ENCODE peak calls at places on chromosomes 3 and 15, in ten cellular contexts. One of them, this sample, is unnamed.

GRCh38 chr3:10170915-10171478 is 6.3 kb downstream of the IRAK2 start:
- DNase-seq in GM12878: no peak
- DNase-seq in astrocyte: peak
- DNase-seq in endodermal cell: no peak
- DNase-seq in brain microvascular endothelial cell: no peak
- DNase-seq in AG04450: no peak
- DNase-seq in hepatocyte: no peak
- DNase-seq in keratinocyte: no peak
- DNase-seq in stomach: no peak
- DNase-seq in HepG2: no peak
- DNase-seq in this sample: no peak

GRCh38 chr3:172321035-172321434 is 127.2 kb downstream of the GHSR start:
- DNase-seq in endodermal cell: no peak
- DNase-seq in keratinocyte: no peak
- DNase-seq in hepatocyte: no peak
- DNase-seq in GM12878: peak
- DNase-seq in astrocyte: peak
- DNase-seq in HepG2: peak
- DNase-seq in AG04450: no peak
- DNase-seq in brain microvascular endothelial cell: no peak
- DNase-seq in stomach: no peak
- DNase-seq in this sample: no peak

GRCh38 chr3:72265250-72265649 is 480.3 kb upstream of the PROK2 start:
- DNase-seq in stomach: no peak
- DNase-seq in GM12878: no peak
- DNase-seq in keratinocyte: no peak
- DNase-seq in astrocyte: no peak
- DNase-seq in HepG2: no peak
- DNase-seq in brain microvascular endothelial cell: no peak
- DNase-seq in hepatocyte: no peak
- DNase-seq in AG04450: no peak
- DNase-seq in endodermal cell: no peak
- DNase-seq in this sample: no peak

GRCh38 chr3:98680723-98681122 is 82.4 kb upstream of the ST3GAL6 start:
- DNase-seq in stomach: no peak
- DNase-seq in HepG2: no peak
- DNase-seq in keratinocyte: peak
- DNase-seq in brain microvascular endothelial cell: no peak
- DNase-seq in astrocyte: peak
- DNase-seq in hepatocyte: no peak
- DNase-seq in GM12878: no peak
- DNase-seq in AG04450: no peak
- DNase-seq in endodermal cell: no peak
- DNase-seq in this sample: no peak

GRCh38 chr15:101357333-101357732 is 62.3 kb upstream of the SNRPA1 start:
- DNase-seq in hepatocyte: peak
- DNase-seq in keratinocyte: no peak
- DNase-seq in HepG2: no peak
- DNase-seq in brain microvascular endothelial cell: no peak
- DNase-seq in astrocyte: no peak
- DNase-seq in endodermal cell: no peak
- DNase-seq in GM12878: no peak
- DNase-seq in stomach: peak
- DNase-seq in AG04450: no peak
- DNase-seq in this sample: no peak

GRCh38 chr3:185992801-185993467 is 55.1 kb upstream of the TRA2B start:
- DNase-seq in astrocyte: peak
- DNase-seq in stomach: no peak
- DNase-seq in endodermal cell: peak
- DNase-seq in brain microvascular endothelial cell: peak
- DNase-seq in GM12878: no peak
- DNase-seq in HepG2: no peak
- DNase-seq in keratinocyte: no peak
- DNase-seq in hepatocyte: no peak
- DNase-seq in AG04450: peak
- DNase-seq in this sample: no peak

GRCh38 chr3:131582438-131582837 is 79.7 kb upstream of the MRPL3 start:
- DNase-seq in stomach: no peak
- DNase-seq in astrocyte: no peak
- DNase-seq in AG04450: no peak
- DNase-seq in keratinocyte: no peak
- DNase-seq in endodermal cell: no peak
- DNase-seq in GM12878: no peak
- DNase-seq in hepatocyte: no peak
- DNase-seq in HepG2: no peak
- DNase-seq in brain microvascular endothelial cell: no peak
- DNase-seq in this sample: no peak

GRCh38 chr3:150495563-150496168 is 50.6 kb downstream of the SERP1 start:
- DNase-seq in HepG2: peak
- DNase-seq in brain microvascular endothelial cell: peak
- DNase-seq in GM12878: no peak
- DNase-seq in astrocyte: peak
- DNase-seq in endodermal cell: no peak
- DNase-seq in stomach: no peak
- DNase-seq in hepatocyte: peak
- DNase-seq in keratinocyte: no peak
- DNase-seq in AG04450: peak
- DNase-seq in this sample: peak

GRCh38 chr3:177610262-177610661 is 413.0 kb upstream of the TBL1XR1 start:
- DNase-seq in AG04450: no peak
- DNase-seq in GM12878: no peak
- DNase-seq in keratinocyte: no peak
- DNase-seq in hepatocyte: no peak
- DNase-seq in HepG2: no peak
- DNase-seq in endodermal cell: peak
- DNase-seq in astrocyte: no peak
- DNase-seq in stomach: no peak
- DNase-seq in brain microvascular endothelial cell: no peak
- DNase-seq in this sample: no peak

GRCh38 chr15:34065941-34066340 is 26.9 kb upstream of the AVEN start:
- DNase-seq in keratinocyte: peak
- DNase-seq in HepG2: no peak
- DNase-seq in hepatocyte: no peak
- DNase-seq in brain microvascular endothelial cell: no peak
- DNase-seq in stomach: no peak
- DNase-seq in astrocyte: no peak
- DNase-seq in GM12878: no peak
- DNase-seq in AG04450: no peak
- DNase-seq in endodermal cell: no peak
- DNase-seq in this sample: no peak

GRCh38 chr3:125916376-125916978 is 52.5 kb upstream of the ROPN1B start:
- DNase-seq in endodermal cell: peak
- DNase-seq in brain microvascular endothelial cell: no peak
- DNase-seq in keratinocyte: no peak
- DNase-seq in GM12878: peak
- DNase-seq in HepG2: peak
- DNase-seq in stomach: peak
- DNase-seq in hepatocyte: peak
- DNase-seq in astrocyte: peak
- DNase-seq in AG04450: peak
- DNase-seq in this sample: peak

GRCh38 chr3:133439563-133439962 is 39.7 kb downstream of the BFSP2 start:
- DNase-seq in keratinocyte: no peak
- DNase-seq in AG04450: no peak
- DNase-seq in astrocyte: no peak
- DNase-seq in endodermal cell: no peak
- DNase-seq in brain microvascular endothelial cell: no peak
- DNase-seq in HepG2: no peak
- DNase-seq in stomach: no peak
- DNase-seq in GM12878: no peak
- DNase-seq in hepatocyte: no peak
- DNase-seq in this sample: no peak

GRCh38 chr3:194906229-194906629 is 220.5 kb downstream of the FAM43A start:
- DNase-seq in GM12878: no peak
- DNase-seq in endodermal cell: no peak
- DNase-seq in brain microvascular endothelial cell: no peak
- DNase-seq in AG04450: peak
- DNase-seq in keratinocyte: no peak
- DNase-seq in hepatocyte: no peak
- DNase-seq in astrocyte: peak
- DNase-seq in stomach: no peak
- DNase-seq in HepG2: peak
- DNase-seq in this sample: no peak

GRCh38 chr3:124627501-124627908 is 102.7 kb upstream of the UMPS start:
- DNase-seq in keratinocyte: no peak
- DNase-seq in GM12878: no peak
- DNase-seq in brain microvascular endothelial cell: peak
- DNase-seq in endodermal cell: no peak
- DNase-seq in HepG2: no peak
- DNase-seq in AG04450: no peak
- DNase-seq in astrocyte: peak
- DNase-seq in stomach: peak
- DNase-seq in hepatocyte: peak
- DNase-seq in this sample: no peak
- H3K27ac ChIP-seq in keratinocyte: no peak
- H3K27ac ChIP-seq in GM12878: no peak
- H3K27ac ChIP-seq in brain microvascular endothelial cell: no peak
- H3K27ac ChIP-seq in endodermal cell: no peak
- H3K27ac ChIP-seq in HepG2: no peak
- H3K27ac ChIP-seq in AG04450: no peak
- H3K27ac ChIP-seq in astrocyte: no peak
- H3K27ac ChIP-seq in stomach: peak
- H3K27ac ChIP-seq in hepatocyte: peak
- H3K27ac ChIP-seq in this sample: no peak

DNA sequence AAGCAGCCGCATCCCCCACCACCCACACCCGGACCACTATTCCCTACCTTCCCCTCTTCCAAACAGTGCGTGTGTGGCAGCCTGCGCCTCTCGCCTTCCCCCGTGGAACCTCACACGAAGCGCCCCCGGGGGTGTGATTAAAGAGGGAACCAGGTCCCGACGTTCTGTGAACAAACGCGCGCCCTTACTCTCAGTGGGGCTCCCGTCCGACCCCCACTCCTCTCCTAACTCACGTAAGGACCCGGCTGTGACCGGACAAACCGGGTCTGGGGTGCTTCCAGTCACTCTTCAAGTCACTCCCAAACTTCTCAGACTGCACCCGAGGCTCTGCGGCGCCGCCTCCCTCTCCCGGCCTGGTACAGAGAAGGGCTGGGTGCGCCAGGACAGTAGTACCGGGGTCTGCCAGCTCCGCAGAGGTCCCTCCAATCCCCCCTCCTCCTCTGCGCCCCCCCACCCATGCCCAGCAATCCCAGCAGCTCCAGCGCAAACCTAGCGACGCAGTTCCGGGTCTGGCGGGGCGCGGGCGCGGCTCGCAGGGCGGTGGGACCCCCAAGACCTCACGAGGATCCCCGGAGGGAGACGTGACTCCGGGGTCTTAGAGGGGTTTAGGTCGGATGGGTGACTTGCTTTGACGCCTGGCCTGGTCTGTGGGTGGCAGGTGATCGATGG is 574 bp downstream of the DUOXA1 start:
- DNase-seq in AG04450: no peak
- DNase-seq in keratinocyte: no peak
- DNase-seq in endodermal cell: peak
- DNase-seq in stomach: no peak
- DNase-seq in brain microvascular endothelial cell: no peak
- DNase-seq in HepG2: no peak
- DNase-seq in astrocyte: no peak
- DNase-seq in GM12878: no peak
- DNase-seq in hepatocyte: no peak
- DNase-seq in this sample: no peak
- H3K4me3 ChIP-seq in AG04450: no peak
- H3K4me3 ChIP-seq in keratinocyte: peak
- H3K4me3 ChIP-seq in endodermal cell: peak
- H3K4me3 ChIP-seq in stomach: peak
- H3K4me3 ChIP-seq in brain microvascular endothelial cell: no peak
- H3K4me3 ChIP-seq in HepG2: no peak
- H3K4me3 ChIP-seq in astrocyte: no peak
- H3K4me3 ChIP-seq in GM12878: no peak
- H3K4me3 ChIP-seq in hepatocyte: peak
- H3K4me3 ChIP-seq in this sample: peak

DNA sequence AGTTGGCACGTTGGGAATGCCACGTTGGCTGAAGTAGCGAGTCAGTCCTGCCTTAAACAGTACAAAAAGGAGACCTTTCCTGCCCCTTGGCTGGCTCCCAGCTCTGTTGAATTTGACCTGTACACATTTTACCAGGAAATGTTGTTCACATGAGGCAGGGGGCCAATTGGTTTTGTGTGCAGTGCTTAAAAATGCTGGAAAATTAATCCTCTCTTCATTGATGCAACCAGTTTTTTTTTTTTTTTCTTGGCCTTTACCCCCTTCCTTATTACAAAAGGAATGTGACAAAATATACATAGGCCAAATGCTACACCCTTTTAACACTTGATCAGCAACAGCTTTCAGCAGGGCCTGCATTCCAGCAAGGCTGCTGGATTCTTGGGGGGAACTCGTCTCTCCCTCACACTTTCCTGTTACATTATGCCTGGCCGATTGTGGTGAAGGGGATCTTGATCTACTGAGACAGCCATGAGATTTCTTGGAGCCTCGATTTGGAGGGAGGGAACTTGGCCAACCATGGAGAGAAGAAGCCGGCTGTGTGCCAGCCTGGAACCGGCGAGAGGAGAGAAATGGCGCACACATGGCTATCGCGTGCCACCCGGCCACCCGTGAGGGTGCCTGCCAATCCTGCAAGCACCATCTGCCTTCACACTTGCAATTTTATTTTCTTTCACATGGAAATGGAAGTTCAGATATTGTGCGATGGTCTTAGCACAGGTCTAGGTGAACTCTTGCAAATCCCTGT is 93.0 kb downstream of the DNASE1L3 start:
- DNase-seq in stomach: peak
- DNase-seq in endodermal cell: peak
- DNase-seq in astrocyte: peak
- DNase-seq in HepG2: no peak
- DNase-seq in GM12878: no peak
- DNase-seq in keratinocyte: no peak
- DNase-seq in AG04450: no peak
- DNase-seq in brain microvascular endothelial cell: peak
- DNase-seq in hepatocyte: no peak
- DNase-seq in this sample: no peak
- H3K27ac ChIP-seq in stomach: peak
- H3K27ac ChIP-seq in endodermal cell: no peak
- H3K27ac ChIP-seq in astrocyte: no peak
- H3K27ac ChIP-seq in HepG2: peak
- H3K27ac ChIP-seq in GM12878: peak
- H3K27ac ChIP-seq in keratinocyte: no peak
- H3K27ac ChIP-seq in AG04450: peak
- H3K27ac ChIP-seq in brain microvascular endothelial cell: peak
- H3K27ac ChIP-seq in hepatocyte: peak
- H3K27ac ChIP-seq in this sample: no peak

GRCh38 chr15:77623008-77623877 is 9.5 kb downstream of the LINGO1 start:
- DNase-seq in GM12878: no peak
- DNase-seq in keratinocyte: no peak
- DNase-seq in HepG2: peak
- DNase-seq in stomach: no peak
- DNase-seq in hepatocyte: peak
- DNase-seq in astrocyte: no peak
- DNase-seq in brain microvascular endothelial cell: no peak
- DNase-seq in endodermal cell: peak
- DNase-seq in AG04450: no peak
- DNase-seq in this sample: no peak
- H3K4me3 ChIP-seq in GM12878: no peak
- H3K4me3 ChIP-seq in keratinocyte: no peak
- H3K4me3 ChIP-seq in HepG2: peak
- H3K4me3 ChIP-seq in stomach: no peak
- H3K4me3 ChIP-seq in hepatocyte: no peak
- H3K4me3 ChIP-seq in astrocyte: no peak
- H3K4me3 ChIP-seq in brain microvascular endothelial cell: no peak
- H3K4me3 ChIP-seq in endodermal cell: no peak
- H3K4me3 ChIP-seq in AG04450: no peak
- H3K4me3 ChIP-seq in this sample: no peak

This sample was measured in CD8-positive, alpha-beta T cell.